ENCODE peak calls at places on chromosomes 4 and X, in seven cellular contexts. A is osteoblast; S is NB4; P is cardiac fibroblast; H is CD4-positive, alpha-beta T cell; O is adrenal gland; R is suprapubic skin. Y is an unnamed sample.

GRCh38 chr4:168631241-168632151 is 134.6 kb downstream of the PALLD start:
- DNase-seq in R (peak; percentile 83), S (peak; percentile 4), H (no peak), O (peak; percentile 32), P (peak; percentile 70), A (peak; percentile 68), Y (peak; percentile 70)

GRCh38 chr4:37317104-37317643 is 72.6 kb downstream of the NWD2 start:
- DNase-seq in R (no peak), S (no peak), P (no peak), O (no peak), A (no peak), H (no peak), Y (no peak)

GRCh38 chr4:17687237-17687857 is 72.9 kb downstream of the MED28 start:
- DNase-seq in R (no peak), A (peak; percentile 13), S (no peak), P (no peak), O (no peak), H (no peak), Y (no peak)

GRCh38 chrX:40468033-40468979 is 112.5 kb upstream of the ATP6AP2 start:
- DNase-seq in H (peak; percentile 4), O (peak; percentile 63), S (peak; percentile 83), R (no peak), A (peak; percentile 71), P (peak; percentile 70), Y (peak; percentile 61)

GRCh38 chr4:155906554-155907247 is 3.2 kb downstream of the TDO2 start:
- DNase-seq in S (no peak), H (no peak), A (peak; percentile 83), O (no peak), R (no peak), P (peak; percentile 98), Y (no peak)

GRCh38 chr4:66629927-66630326 is 915.4 kb downstream of the CENPC start:
- DNase-seq in S (no peak), A (no peak), P (no peak), O (no peak), H (no peak), R (no peak), Y (no peak)

GRCh38 chrX:87338510-87338909 is 179.1 kb upstream of the KLHL4 start:
- DNase-seq in A (no peak), S (peak; percentile 51), O (no peak), H (no peak), R (no peak), P (peak; percentile 52), Y (no peak)

GRCh38 chrX:22237479-22237878 is 35.2 kb upstream of the CBLL2 start:
- DNase-seq in P (no peak), O (no peak), S (no peak), H (no peak), A (no peak), R (no peak), Y (no peak)

GRCh38 chr4:86338989-86339388 is 20.9 kb downstream of the MAPK10 start:
- DNase-seq in P (peak; percentile 78), O (peak; percentile 51), S (no peak), R (no peak), A (peak; percentile 43), H (no peak), Y (no peak)

GRCh38 chr4:185640809-185641675 is 105.7 kb upstream of the PDLIM3 start:
- DNase-seq in A (peak; percentile 88), O (no peak), S (peak; percentile 57), H (no peak), P (peak; percentile 91), R (no peak), Y (no peak)

GRCh38 chrX:129932792-129933321 is 26.9 kb downstream of the UTP14A start:
- DNase-seq in O (peak; percentile 57), S (peak; percentile 40), A (peak; percentile 71), R (peak; percentile 78), H (no peak), P (no peak), Y (peak; percentile 36)

GRCh38 chrX:13495232-13495631 is 74.2 kb upstream of the EGFL6 start:
- DNase-seq in P (no peak), A (no peak), R (no peak), H (no peak), S (no peak), O (peak; percentile 17), Y (no peak)

GRCh38 chrX:119729408-119730201 is 28.8 kb upstream of the SOWAHD start:
- DNase-seq in S (peak; percentile 83), P (peak; percentile 79), A (no peak), R (peak; percentile 77), O (peak; percentile 62), H (peak; percentile 58), Y (peak; percentile 57)

GRCh38 chr4:38684271-38684670 is 20.3 kb downstream of the KLF3 start:
- DNase-seq in H (no peak), P (no peak), O (no peak), R (no peak), S (no peak), A (no peak), Y (no peak)

GRCh38 chr4:120636120-120636630 is 286.4 kb downstream of the PRDM5 start:
- DNase-seq in H (no peak), O (no peak), R (no peak), A (no peak), S (no peak), P (no peak), Y (no peak)

GRCh38 chr4:6031831-6032230 is 13.6 kb upstream of the C4orf50 start:
- DNase-seq in P (no peak), O (no peak), S (no peak), A (no peak), H (no peak), R (no peak), Y (no peak)

GRCh38 chr4:181796502-181796901 is 446.7 kb upstream of the TENM3 start:
- DNase-seq in A (no peak), H (no peak), S (peak; percentile 7), P (peak; percentile 75), O (no peak), R (no peak), Y (no peak)

GRCh38 chr4:148634476-148634875 is 192.3 kb upstream of the NR3C2 start:
- DNase-seq in O (no peak), A (no peak), H (no peak), P (peak; percentile 2), R (no peak), S (no peak), Y (peak; percentile 21)

GRCh38 chrX:50813843-50814661 is at the start of gene SHROOM4:
- DNase-seq in S (no peak), A (peak; percentile 93), P (peak; percentile 66), R (no peak), O (peak; percentile 41), H (no peak), Y (peak; percentile 56)

GRCh38 chrX:41275661-41276609 is 58.0 kb upstream of the DDX3X start:
- DNase-seq in A (peak; percentile 95), R (peak; percentile 79), P (peak; percentile 74), O (peak; percentile 84), H (peak; percentile 38), S (peak; percentile 55), Y (peak; percentile 67)

GRCh38 chr4:184142121-184143000 is 75.3 kb downstream of the ENPP6 start:
- DNase-seq in H (no peak), P (no peak), O (no peak), A (peak; percentile 82), R (no peak), S (no peak), Y (no peak)

GRCh38 chr4:88017516-88018302 is 10.3 kb downstream of the PKD2 start:
- DNase-seq in R (no peak), A (peak; percentile 73), O (peak; percentile 32), H (no peak), P (peak; percentile 97), S (no peak), Y (no peak)

DNA sequence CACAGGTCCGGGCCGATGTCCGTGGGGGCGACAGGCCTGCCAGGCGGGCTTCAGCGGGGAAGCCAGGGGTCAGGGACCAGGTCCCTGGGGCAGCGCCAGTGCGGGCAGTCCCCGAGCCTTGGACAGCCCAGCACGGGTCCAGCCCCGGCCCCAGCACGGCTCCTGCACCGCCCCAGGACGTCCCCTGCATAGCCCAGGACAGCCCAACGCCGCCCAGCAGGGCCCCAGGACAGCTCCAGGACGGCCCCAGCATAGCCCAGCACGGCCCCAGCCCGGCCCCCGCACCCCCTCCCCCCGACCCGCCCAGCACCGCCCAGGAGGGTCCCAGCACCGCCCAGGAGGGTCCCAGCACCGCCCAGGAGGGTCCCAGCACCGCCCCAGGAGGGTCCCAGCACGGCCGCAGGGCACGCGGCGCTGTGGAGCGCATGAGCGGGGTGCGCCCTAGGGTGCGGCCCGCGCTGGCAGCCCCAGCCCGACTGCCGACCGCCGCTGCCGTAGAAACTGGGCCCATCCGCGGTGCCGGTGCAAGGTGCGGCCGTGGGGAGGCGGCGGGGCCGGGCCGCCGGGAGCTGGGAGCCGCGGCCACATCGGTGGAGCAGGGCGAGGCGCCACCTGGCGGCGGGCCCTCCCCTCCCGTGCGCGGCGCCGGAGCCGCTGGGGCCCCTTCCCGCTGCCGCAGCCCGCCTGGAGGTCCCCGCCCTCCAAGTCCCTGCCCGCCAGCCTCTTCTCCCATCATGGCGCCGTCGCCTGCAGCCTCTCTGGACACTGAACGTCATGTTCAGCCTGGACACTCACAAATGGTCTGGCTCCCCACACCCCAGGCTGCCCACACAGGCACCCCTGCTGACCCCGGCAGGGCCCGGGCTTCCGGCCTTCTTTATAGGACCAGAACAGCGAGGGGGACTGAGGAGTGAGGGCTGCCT is 106.8 kb upstream of the NKX1-1 start:
- DNase-seq in R (no peak), O (peak; percentile 40), A (no peak), P (peak; percentile 25), H (peak; percentile 39), S (no peak), Y (peak; percentile 28)
- TF ChIP-seq CTCF in R (peak; percentile 9), O (peak; percentile 75), A (peak; percentile 22), P (no peak), H (peak; percentile 37), S (no peak), Y (peak; percentile 40)

DNA sequence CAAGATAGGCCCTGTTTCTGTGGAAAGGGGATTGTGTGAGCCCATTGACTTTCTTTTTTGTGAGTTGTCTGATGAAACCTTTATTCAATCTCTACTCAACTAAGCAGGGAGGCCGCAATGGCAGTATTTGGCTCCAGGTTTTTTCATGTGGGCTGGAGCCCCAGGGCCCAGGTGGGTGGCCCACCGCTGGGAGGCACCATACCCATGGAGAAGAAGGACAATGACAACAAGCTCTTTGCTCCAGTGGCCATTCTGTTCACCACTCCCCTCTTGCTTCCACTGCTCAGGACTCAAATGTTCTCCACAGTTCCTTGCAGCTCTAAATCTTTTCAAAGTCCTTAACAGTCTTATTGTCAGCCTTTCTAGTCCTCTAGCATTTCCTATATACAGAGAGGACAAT is 54.1 kb downstream of the HOPX start:
- DNase-seq in R (no peak), P (no peak), A (no peak), O (no peak), S (peak; percentile 6), H (no peak), Y (no peak)
- TF ChIP-seq CTCF in R (no peak), P (peak; percentile 12), A (no peak), O (no peak), S (no peak), H (no peak), Y (no peak)

GRCh38 chr4:63528592-63528991 is 880.7 kb downstream of the TECRL start:
- DNase-seq in A (no peak), O (no peak), H (no peak), S (peak; percentile 10), P (peak; percentile 3), R (no peak), Y (no peak)
- TF ChIP-seq CTCF in A (no peak), O (no peak), H (no peak), S (no peak), P (no peak), R (no peak), Y (no peak)

DNA sequence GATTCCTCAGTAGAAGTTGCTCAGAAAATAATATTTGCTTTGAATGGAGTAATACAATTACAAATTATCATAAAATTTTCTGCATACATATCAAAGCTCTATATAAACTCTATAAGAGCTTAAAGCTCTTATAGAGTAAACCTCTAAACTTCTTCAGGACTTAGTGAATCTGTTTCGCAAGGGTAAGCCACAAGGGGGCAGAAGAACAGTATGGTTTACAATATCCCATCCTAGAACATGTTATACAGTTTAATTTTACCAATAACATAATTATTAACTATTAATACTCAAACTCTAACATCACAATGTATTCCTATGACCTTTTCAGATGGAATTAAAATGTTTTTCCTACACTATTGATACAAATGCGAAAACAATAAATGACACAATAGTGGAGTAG is 33.8 kb upstream of the SPANXN1 start:
- DNase-seq in A (no peak), R (no peak), P (no peak), O (peak; percentile 19), H (no peak), S (peak; percentile 17), Y (no peak)
- TF ChIP-seq CTCF in A (peak; percentile 15), R (no peak), P (peak; percentile 32), O (peak; percentile 53), H (no peak), S (peak; percentile 34), Y (peak; percentile 25)